ENCODE peak calls at places on chromosomes 13 and 19, in ten cellular contexts. W is ovary, G is spleen, Q is adrenal gland, I is testis, K is Peyer's patch, Z is tibial nerve, T is breast epithelium, E is thyroid gland, X is body of pancreas. A is an unnamed sample.

GRCh38 chr13:24274452-24274971 is 34.9 kb upstream of the C1QTNF9 start:
- DNase-seq in Q (peak), K (peak), E (no peak), W (peak), X (peak), I (peak), T (no peak), G (peak), Z (no peak), A (no peak)

GRCh38 chr13:27289016-27289665 is 18.5 kb downstream of the RASL11A start:
- DNase-seq in X (no peak), Q (no peak), Z (no peak), W (no peak), E (no peak), K (no peak), I (no peak), T (no peak), G (no peak), A (no peak)

GRCh38 chr19:10602330-10603083 is 15.4 kb upstream of the AP1M2 start:
- DNase-seq in G (peak), Z (peak), W (peak), T (peak), X (peak), E (peak), K (peak), I (peak), Q (peak), A (peak)

GRCh38 chr13:100245099-100245498 is 156.2 kb downstream of the PCCA start:
- DNase-seq in K (no peak), E (no peak), X (no peak), I (no peak), Z (no peak), Q (no peak), G (no peak), T (no peak), W (no peak), A (no peak)

GRCh38 chr13:89255844-89256406 is 1584.8 kb downstream of the SLITRK5 start:
- DNase-seq in W (no peak), G (no peak), T (no peak), Q (no peak), E (no peak), I (no peak), X (no peak), Z (no peak), K (no peak), A (no peak)

GRCh38 chr19:35585844-35586243 is at the start of gene PMIS2:
- DNase-seq in Q (no peak), E (no peak), K (no peak), W (no peak), I (peak), Z (no peak), X (no peak), T (no peak), G (no peak), A (no peak)

GRCh38 chr19:55041627-55042343 is 3.7 kb upstream of the GP6 start:
- DNase-seq in Q (no peak), T (no peak), I (no peak), W (no peak), E (no peak), Z (no peak), X (no peak), G (no peak), K (no peak), A (no peak)

GRCh38 chr19:6272411-6272791 is 7.4 kb downstream of the MLLT1 start:
- DNase-seq in I (no peak), E (no peak), W (peak), Q (no peak), Z (no peak), K (no peak), G (no peak), T (no peak), X (no peak), A (no peak)

GRCh38 chr19:17957149-17957849 is 9.6 kb upstream of the KCNN1 start:
- DNase-seq in X (no peak), Q (no peak), E (no peak), G (no peak), K (no peak), T (no peak), I (no peak), Z (no peak), W (no peak), A (no peak)

GRCh38 chr13:87671031-87671823 is at the start of gene SLITRK5:
- DNase-seq in W (peak), G (peak), E (peak), T (peak), K (peak), Q (peak), Z (peak), I (peak), X (peak), A (peak)

GRCh38 chr19:58046856-58047255 is 12.2 kb upstream of the ZNF135 start:
- DNase-seq in W (no peak), Z (no peak), X (no peak), T (no peak), E (no peak), I (no peak), Q (no peak), G (no peak), K (no peak), A (no peak)

GRCh38 chr13:40445557-40445990 is 220.9 kb downstream of the FOXO1 start:
- DNase-seq in T (no peak), Z (peak), Q (peak), K (peak), I (no peak), W (no peak), E (peak), X (peak), G (peak), A (peak)

GRCh38 chr19:46081928-46082727 is 41.3 kb upstream of the IGFL4 start:
- DNase-seq in I (no peak), Q (peak), X (peak), E (peak), G (no peak), T (no peak), Z (peak), K (no peak), W (no peak), A (no peak)

GRCh38 chr13:51726446-51727185 is 77.3 kb downstream of the DHRS12 start:
- DNase-seq in Z (no peak), T (no peak), G (no peak), Q (peak), W (no peak), E (no peak), I (no peak), X (peak), K (no peak), A (no peak)

GRCh38 chr13:25171517-25172302 is at the start of gene AMER2:
- DNase-seq in G (no peak), X (peak), I (peak), Z (peak), Q (peak), W (peak), T (no peak), K (no peak), E (peak), A (no peak)

GRCh38 chr19:53659292-53659691 is 27.5 kb downstream of the DPRX start:
- DNase-seq in K (no peak), W (no peak), Q (no peak), X (peak), G (no peak), Z (no peak), I (peak), E (peak), T (no peak), A (peak)

GRCh38 chr13:95447766-95448165 is 104.8 kb upstream of the CLDN10 start:
- DNase-seq in Z (no peak), W (no peak), Q (no peak), K (no peak), E (no peak), T (no peak), G (no peak), I (no peak), X (no peak), A (no peak)

GRCh38 chr13:50712882-50713281 is 130.6 kb downstream of the DLEU7 start:
- DNase-seq in E (no peak), G (no peak), T (no peak), Q (no peak), W (no peak), Z (no peak), I (no peak), K (no peak), X (no peak), A (no peak)

GRCh38 chr13:22789916-22790315 is 390.9 kb upstream of the SGCG start:
- DNase-seq in T (no peak), X (no peak), W (no peak), K (no peak), I (no peak), E (peak), Z (no peak), Q (no peak), G (no peak), A (no peak)

GRCh38 chr13:41019027-41019487 is at the start of gene ELF1:
- DNase-seq in X (peak), T (no peak), G (peak), K (peak), W (no peak), I (peak), Q (peak), Z (peak), E (peak), A (no peak)

GRCh38 chr19:34254552-34255432 is at the start of gene GARRE1:
- DNase-seq in I (peak), Z (no peak), T (no peak), Q (no peak), W (peak), K (no peak), E (peak), X (peak), G (peak), A (peak)

GRCh38 chr13:95787356-95788099 is 110.6 kb downstream of the DNAJC3 start:
- DNase-seq in G (no peak), W (no peak), K (no peak), X (peak), I (no peak), Q (no peak), Z (no peak), E (no peak), T (no peak), A (no peak)

GRCh38 chr19:10193666-10194499 is 870 bp downstream of the DNMT1 start:
- DNase-seq in I (peak), W (no peak), E (no peak), Z (peak), G (peak), Q (no peak), T (no peak), K (peak), X (no peak), A (peak)

GRCh38 chr13:20702530-20702929 is 969 bp upstream of the IL17D start:
- DNase-seq in W (no peak), Q (no peak), X (no peak), T (no peak), G (no peak), Z (no peak), E (no peak), K (no peak), I (no peak), A (no peak)

GRCh38 chr13:28621439-28621838 is 37.5 kb upstream of the POMP start:
- DNase-seq in Z (no peak), Q (no peak), T (no peak), I (no peak), K (no peak), G (no peak), X (peak), E (no peak), W (no peak), A (no peak)

GRCh38 chr13:72973234-72973633 is 85.6 kb upstream of the KLF5 start:
- DNase-seq in Z (no peak), I (no peak), W (no peak), X (no peak), K (no peak), T (no peak), E (no peak), G (no peak), Q (no peak), A (no peak)

GRCh38 chr19:42436006-42436405 is 6.7 kb downstream of the CXCL17 start:
- DNase-seq in E (peak), Q (no peak), G (no peak), Z (peak), W (no peak), I (no peak), T (no peak), X (no peak), K (no peak), A (no peak)

GRCh38 chr19:33496016-33496415 is 25.6 kb downstream of the PEPD start:
- DNase-seq in K (no peak), X (no peak), W (no peak), G (peak), Z (no peak), E (no peak), I (peak), Q (no peak), T (no peak), A (no peak)

GRCh38 chr19:27657271-27658051 is 1555.5 kb downstream of the UQCRFS1 start:
- DNase-seq in X (no peak), G (no peak), Z (no peak), K (no peak), T (no peak), W (no peak), E (no peak), I (no peak), Q (no peak), A (no peak)

GRCh38 chr13:43316997-43317396 is 293.6 kb downstream of the DNAJC15 start:
- DNase-seq in T (no peak), Q (peak), G (no peak), E (no peak), Z (peak), X (peak), W (no peak), K (no peak), I (peak), A (peak)

GRCh38 chr19:32404213-32404938 is 1.2 kb upstream of the DPY19L3 start:
- DNase-seq in Z (no peak), X (no peak), G (peak), W (peak), I (no peak), Q (no peak), T (no peak), E (no peak), K (no peak), A (no peak)

GRCh38 chr13:95800455-95800854 is 123.5 kb downstream of the DNAJC3 start:
- DNase-seq in T (no peak), Z (no peak), W (no peak), I (no peak), X (no peak), Q (no peak), K (no peak), G (no peak), E (no peak), A (no peak)

DNA sequence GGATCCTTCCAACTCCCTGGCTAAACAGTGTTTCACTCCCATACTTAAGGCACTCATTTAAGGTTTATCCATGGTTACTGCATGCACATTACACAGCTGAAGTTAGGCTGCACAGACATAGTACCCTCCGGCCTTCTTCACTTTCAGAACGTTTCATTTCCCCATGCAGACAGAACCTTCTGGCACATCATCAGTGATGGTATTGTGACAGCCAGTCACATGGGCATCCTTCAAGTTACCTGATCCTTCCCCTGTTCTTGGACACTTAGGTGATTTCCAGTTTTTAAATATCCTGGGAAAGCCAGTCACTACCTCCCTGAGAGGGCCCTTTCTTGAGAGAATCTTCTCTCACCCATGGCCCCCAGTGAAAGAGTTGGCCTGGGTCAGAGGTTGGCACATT is 9.1 kb downstream of the SMIM7 start:
- DNase-seq in T (no peak), Z (no peak), W (no peak), K (no peak), E (no peak), Q (no peak), G (no peak), I (no peak), X (no peak), A (no peak)
- TF ChIP-seq POLR2A in T (no peak), Z (no peak), W (no peak), K (no peak), E (no peak), Q (no peak), G (no peak), I (no peak), X (no peak), A (no peak)

DNA sequence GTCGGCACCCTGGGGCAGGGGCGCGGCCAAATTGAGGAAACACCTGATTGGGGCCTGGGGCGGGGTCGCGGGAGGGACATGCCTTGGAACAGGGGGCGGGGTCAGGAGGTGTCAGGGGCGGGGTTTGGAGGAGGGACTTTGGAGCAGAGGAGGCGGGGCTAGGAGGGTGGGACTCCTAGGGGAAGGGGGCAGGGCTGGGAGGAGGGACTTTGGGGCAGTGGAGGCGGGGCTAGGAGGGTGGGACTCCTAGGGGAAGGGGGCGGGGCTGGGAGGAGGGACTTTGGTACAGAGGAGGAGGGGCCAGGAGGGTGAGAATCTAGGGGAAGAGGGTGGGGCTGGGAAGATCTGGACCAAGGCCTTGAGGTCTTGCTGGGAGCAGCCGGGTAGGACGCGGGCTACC is 21.9 kb downstream of the GRIN2D start:
- DNase-seq in T (no peak), Z (peak), K (peak), G (peak), W (peak), Q (peak), I (peak), E (peak), X (peak), A (peak)
- H3K4me3 ChIP-seq in T (peak), Z (peak), K (peak), G (peak), W (no peak), Q (peak), I (peak), E (peak), X (no peak), A (peak)

GRCh38 chr19:44755219-44755618 is 6.7 kb downstream of the BCL3 start:
- DNase-seq in K (no peak), Q (peak), G (no peak), I (no peak), Z (no peak), E (no peak), W (no peak), T (no peak), X (peak), A (no peak)

GRCh38 chr19:44752816-44753618 is 4.5 kb downstream of the BCL3 start:
- DNase-seq in I (peak), G (peak), W (peak), E (peak), X (peak), K (peak), T (peak), Q (peak), Z (peak), A (peak)

GRCh38 chr19:44754743-44755066 is 6.2 kb downstream of the BCL3 start:
- DNase-seq in X (no peak), T (no peak), E (peak), Z (no peak), K (no peak), Q (no peak), G (no peak), I (no peak), W (no peak), A (no peak)

GRCh38 chr19:44753619-44753931 is 5.1 kb downstream of the BCL3 start:
- DNase-seq in G (no peak), Q (no peak), Z (no peak), I (no peak), K (no peak), E (no peak), T (no peak), W (no peak), X (no peak), A (no peak)

GRCh38 chr19:44753932-44754742 is 5.6 kb downstream of the BCL3 start:
- DNase-seq in Z (peak), Q (peak), W (peak), G (peak), T (peak), I (peak), K (peak), E (peak), X (peak), A (peak)
- TF ChIP-seq POLR2A in Z (peak), Q (no peak), W (peak), G (peak), T (no peak), I (no peak), K (peak), E (peak), X (peak), A (peak)

DNA sequence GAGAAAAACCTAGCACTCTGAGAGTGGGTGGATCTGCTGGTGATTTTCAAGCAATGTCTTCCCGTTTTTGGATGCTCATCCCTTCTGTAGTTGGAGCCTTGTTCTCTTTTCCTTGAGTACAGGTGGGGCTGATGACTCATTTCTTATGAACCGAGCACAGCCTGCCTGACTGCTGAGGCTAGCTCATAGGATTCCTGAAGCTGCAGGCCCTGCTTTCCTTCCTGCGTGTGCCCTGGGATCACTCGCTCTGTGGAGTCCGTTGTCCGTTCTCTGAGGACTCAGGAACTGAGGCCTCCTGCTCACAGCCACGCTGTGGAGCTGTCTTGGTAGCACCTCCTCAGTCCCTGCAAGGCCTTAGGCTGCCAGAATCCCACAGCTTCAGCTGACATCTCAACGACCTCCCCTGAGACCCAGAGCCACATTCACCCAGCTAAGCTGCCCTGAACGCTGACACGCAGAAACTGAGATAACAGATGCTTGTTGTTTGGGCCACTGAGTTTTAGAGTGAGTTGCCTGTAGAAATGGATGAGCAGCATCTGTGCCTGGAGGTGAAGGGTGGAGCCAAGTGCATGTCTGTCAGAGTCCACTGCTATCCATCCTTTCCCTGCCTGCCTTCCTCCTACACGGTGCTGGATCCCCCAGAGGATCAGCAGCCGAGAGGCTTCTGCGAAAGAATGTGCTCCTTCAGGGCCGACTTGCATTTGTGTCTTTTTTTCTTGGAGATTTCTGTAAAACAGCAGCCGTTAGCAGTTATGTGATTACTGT is 73.0 kb downstream of the ARHGEF7 start:
- DNase-seq in G (no peak), Z (no peak), K (no peak), T (no peak), I (no peak), W (no peak), Q (no peak), X (no peak), E (no peak), A (no peak)
- H3K4me3 ChIP-seq in G (no peak), Z (no peak), K (no peak), T (no peak), I (no peak), W (no peak), Q (no peak), X (no peak), E (no peak), A (no peak)

GRCh38 chr19:49499030-49499670 is 2.9 kb downstream of the RPS11 start:
- DNase-seq in G (peak), Q (peak), I (peak), X (no peak), W (no peak), Z (no peak), K (no peak), E (no peak), T (no peak), A (no peak)
- TF ChIP-seq POLR2A in G (no peak), Q (no peak), I (no peak), X (no peak), W (no peak), Z (no peak), K (no peak), E (no peak), T (no peak), A (no peak)

GRCh38 chr13:106990594-106990993 is 422.7 kb upstream of the ARGLU1 start:
- DNase-seq in W (no peak), Q (no peak), E (no peak), Z (no peak), I (no peak), X (no peak), T (no peak), K (no peak), G (no peak), A (no peak)
- H3K4me3 ChIP-seq in W (no peak), Q (no peak), E (no peak), Z (no peak), I (no peak), X (no peak), T (no peak), K (no peak), G (no peak), A (no peak)

DNA sequence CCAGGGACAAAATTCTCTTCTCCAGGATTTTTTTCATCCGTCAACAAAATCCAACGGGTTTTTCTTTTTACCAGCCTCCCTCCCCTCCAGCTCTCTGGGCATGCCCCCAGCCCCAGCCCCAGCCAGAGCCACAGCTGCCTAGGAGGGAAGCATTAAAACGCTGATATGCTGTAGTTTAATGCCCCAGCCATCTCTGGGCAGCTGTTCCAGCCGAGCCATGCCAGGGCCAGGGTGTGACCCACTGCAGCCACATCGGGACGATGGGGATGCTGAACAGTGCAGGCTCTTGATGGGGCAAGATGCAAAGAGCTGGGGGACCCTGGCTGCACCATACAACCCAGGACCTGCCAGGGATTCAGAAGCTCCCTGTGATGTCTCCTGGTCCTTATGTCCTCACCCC is 32.1 kb downstream of the TSHZ3 start:
- DNase-seq in G (no peak), I (no peak), K (no peak), Q (no peak), Z (no peak), E (no peak), X (no peak), T (no peak), W (no peak), A (no peak)
- TF ChIP-seq POLR2A in G (no peak), I (no peak), K (no peak), Q (no peak), Z (no peak), E (no peak), X (no peak), T (no peak), W (no peak), A (no peak)

GRCh38 chr19:37817180-37817911 is 38.0 kb upstream of the ZNF573 start:
- DNase-seq in W (peak), I (peak), G (peak), Z (peak), K (peak), T (peak), Q (peak), X (peak), E (peak), A (peak)
- H3K4me3 ChIP-seq in W (peak), I (peak), G (peak), Z (peak), K (peak), T (peak), Q (peak), X (peak), E (peak), A (peak)